ENCODE peak calls at places on chromosome 21, in five cellular contexts. One of them, this sample, is unnamed.

GRCh38 chr21:43624343-43624742 is 34.9 kb downstream of the HSF2BP start:
- DNase-seq in HepG2: no peak
- DNase-seq in naive B cell: no peak
- DNase-seq in AG08395: no peak
- DNase-seq in NCI-H1417: peak
- DNase-seq in this sample: no peak

GRCh38 chr21:44485254-44485793 is 30.0 kb downstream of the LRRC3 start:
- DNase-seq in naive B cell: peak
- DNase-seq in AG08395: no peak
- DNase-seq in HepG2: no peak
- DNase-seq in NCI-H1417: no peak
- DNase-seq in this sample: no peak

GRCh38 chr21:36584980-36585940 is 105.3 kb upstream of the CLDN14 start:
- DNase-seq in HepG2: no peak
- DNase-seq in AG08395: no peak
- DNase-seq in NCI-H1417: no peak
- DNase-seq in naive B cell: no peak
- DNase-seq in this sample: peak

GRCh38 chr21:35987475-35987874 is 72.9 kb downstream of the SETD4 start:
- DNase-seq in NCI-H1417: peak
- DNase-seq in naive B cell: no peak
- DNase-seq in AG08395: no peak
- DNase-seq in HepG2: no peak
- DNase-seq in this sample: no peak

GRCh38 chr21:38989745-38990423 is 184.2 kb downstream of the ETS2 start:
- DNase-seq in HepG2: peak
- DNase-seq in AG08395: peak
- DNase-seq in NCI-H1417: peak
- DNase-seq in naive B cell: no peak
- DNase-seq in this sample: no peak

GRCh38 chr21:38166214-38166547 is 90.6 kb upstream of the KCNJ15 start:
- DNase-seq in NCI-H1417: no peak
- DNase-seq in HepG2: no peak
- DNase-seq in naive B cell: no peak
- DNase-seq in AG08395: no peak
- DNase-seq in this sample: no peak

GRCh38 chr21:35046880-35047229 is 2.2 kb downstream of the RUNX1 start:
- DNase-seq in NCI-H1417: no peak
- DNase-seq in AG08395: peak
- DNase-seq in HepG2: peak
- DNase-seq in naive B cell: no peak
- DNase-seq in this sample: peak

GRCh38 chr21:34889537-34890257 is 159.4 kb downstream of the RUNX1 start:
- DNase-seq in AG08395: peak
- DNase-seq in NCI-H1417: peak
- DNase-seq in naive B cell: peak
- DNase-seq in HepG2: peak
- DNase-seq in this sample: peak

GRCh38 chr21:45262616-45263015 is 25.1 kb downstream of the POFUT2 start:
- DNase-seq in NCI-H1417: no peak
- DNase-seq in AG08395: no peak
- DNase-seq in HepG2: no peak
- DNase-seq in naive B cell: no peak
- DNase-seq in this sample: no peak

GRCh38 chr21:41973427-41973831 is 19.6 kb upstream of the C2CD2 start:
- DNase-seq in NCI-H1417: no peak
- DNase-seq in naive B cell: no peak
- DNase-seq in HepG2: no peak
- DNase-seq in AG08395: no peak
- DNase-seq in this sample: no peak

GRCh38 chr21:44901391-44902074 is 19.2 kb downstream of the ITGB2 start:
- DNase-seq in AG08395: no peak
- DNase-seq in naive B cell: no peak
- DNase-seq in NCI-H1417: no peak
- DNase-seq in HepG2: no peak
- DNase-seq in this sample: no peak

GRCh38 chr21:40507978-40508377 is 339.0 kb downstream of the DSCAM start:
- DNase-seq in AG08395: peak
- DNase-seq in naive B cell: no peak
- DNase-seq in HepG2: peak
- DNase-seq in NCI-H1417: no peak
- DNase-seq in this sample: no peak